ENCODE peak calls at places on chromosomes 7 and 10, in ten cellular contexts. One of them, this sample, is unnamed.

GRCh38 chr7:122123746-122124145 is 20.3 kb downstream of the AASS start:
- DNase-seq in suprapubic skin: no peak
- DNase-seq in PC-9: no peak
- DNase-seq in mesenchymal stem cell: no peak
- DNase-seq in H7: no peak
- DNase-seq in pancreas: no peak
- DNase-seq in BJ: no peak
- DNase-seq in astrocyte: peak; percentile 34
- DNase-seq in MM.1S: no peak
- DNase-seq in mammary epithelial cell: peak; percentile 33
- DNase-seq in this sample: no peak

GRCh38 chr7:388461-388960 is 98.5 kb downstream of the FOXL3 start:
- DNase-seq in MM.1S: no peak
- DNase-seq in BJ: no peak
- DNase-seq in pancreas: peak; percentile 49
- DNase-seq in astrocyte: no peak
- DNase-seq in H7: peak; percentile 58
- DNase-seq in mesenchymal stem cell: no peak
- DNase-seq in mammary epithelial cell: no peak
- DNase-seq in PC-9: no peak
- DNase-seq in suprapubic skin: no peak
- DNase-seq in this sample: no peak

GRCh38 chr10:49029666-49030065 is 85.7 kb downstream of the VSTM4 start:
- DNase-seq in mesenchymal stem cell: no peak
- DNase-seq in MM.1S: no peak
- DNase-seq in BJ: no peak
- DNase-seq in H7: no peak
- DNase-seq in pancreas: no peak
- DNase-seq in PC-9: no peak
- DNase-seq in astrocyte: no peak
- DNase-seq in suprapubic skin: no peak
- DNase-seq in mammary epithelial cell: no peak
- DNase-seq in this sample: no peak

GRCh38 chr7:55550838-55551537 is 21.3 kb downstream of the VOPP1 start:
- DNase-seq in PC-9: peak; percentile 65
- DNase-seq in mammary epithelial cell: no peak
- DNase-seq in suprapubic skin: no peak
- DNase-seq in pancreas: no peak
- DNase-seq in mesenchymal stem cell: no peak
- DNase-seq in astrocyte: no peak
- DNase-seq in H7: no peak
- DNase-seq in MM.1S: no peak
- DNase-seq in BJ: no peak
- DNase-seq in this sample: no peak

GRCh38 chr7:47816647-47817046 is 131.6 kb downstream of the PKD1L1 start:
- DNase-seq in astrocyte: peak; percentile 78
- DNase-seq in mesenchymal stem cell: peak; percentile 39
- DNase-seq in mammary epithelial cell: peak; percentile 39
- DNase-seq in pancreas: no peak
- DNase-seq in suprapubic skin: no peak
- DNase-seq in PC-9: no peak
- DNase-seq in MM.1S: no peak
- DNase-seq in BJ: no peak
- DNase-seq in H7: no peak
- DNase-seq in this sample: no peak

GRCh38 chr7:82605247-82605864 is 161.8 kb upstream of the CACNA2D1 start:
- DNase-seq in BJ: peak; percentile 1
- DNase-seq in PC-9: no peak
- DNase-seq in MM.1S: peak; percentile 38
- DNase-seq in suprapubic skin: no peak
- DNase-seq in pancreas: no peak
- DNase-seq in mammary epithelial cell: peak; percentile 16
- DNase-seq in H7: peak; percentile 41
- DNase-seq in mesenchymal stem cell: peak; percentile 46
- DNase-seq in astrocyte: no peak
- DNase-seq in this sample: peak; percentile 48

GRCh38 chr10:73886085-73886529 is 11.8 kb upstream of the CAMK2G start:
- DNase-seq in mesenchymal stem cell: peak; percentile 86
- DNase-seq in H7: peak; percentile 92
- DNase-seq in MM.1S: peak; percentile 52
- DNase-seq in pancreas: peak; percentile 65
- DNase-seq in mammary epithelial cell: peak; percentile 68
- DNase-seq in astrocyte: peak; percentile 60
- DNase-seq in PC-9: peak; percentile 59
- DNase-seq in BJ: no peak
- DNase-seq in suprapubic skin: peak; percentile 81
- DNase-seq in this sample: peak; percentile 84

GRCh38 chr10:62332406-62332805 is 41.8 kb upstream of the ZNF365 start:
- DNase-seq in MM.1S: no peak
- DNase-seq in mesenchymal stem cell: no peak
- DNase-seq in suprapubic skin: no peak
- DNase-seq in BJ: no peak
- DNase-seq in PC-9: no peak
- DNase-seq in H7: no peak
- DNase-seq in astrocyte: no peak
- DNase-seq in pancreas: no peak
- DNase-seq in mammary epithelial cell: no peak
- DNase-seq in this sample: no peak

GRCh38 chr7:1193593-1194424 is 33.8 kb upstream of the ZFAND2A start:
- DNase-seq in H7: peak; percentile 89
- DNase-seq in mammary epithelial cell: peak; percentile 39
- DNase-seq in mesenchymal stem cell: peak; percentile 8
- DNase-seq in suprapubic skin: no peak
- DNase-seq in pancreas: peak; percentile 81
- DNase-seq in PC-9: peak; percentile 54
- DNase-seq in BJ: no peak
- DNase-seq in MM.1S: peak; percentile 66
- DNase-seq in astrocyte: no peak
- DNase-seq in this sample: peak; percentile 33

GRCh38 chr7:116762951-116763350 is 91.0 kb downstream of the MET start:
- DNase-seq in MM.1S: no peak
- DNase-seq in BJ: no peak
- DNase-seq in mesenchymal stem cell: no peak
- DNase-seq in H7: no peak
- DNase-seq in mammary epithelial cell: no peak
- DNase-seq in pancreas: no peak
- DNase-seq in suprapubic skin: no peak
- DNase-seq in astrocyte: no peak
- DNase-seq in PC-9: no peak
- DNase-seq in this sample: no peak

DNA sequence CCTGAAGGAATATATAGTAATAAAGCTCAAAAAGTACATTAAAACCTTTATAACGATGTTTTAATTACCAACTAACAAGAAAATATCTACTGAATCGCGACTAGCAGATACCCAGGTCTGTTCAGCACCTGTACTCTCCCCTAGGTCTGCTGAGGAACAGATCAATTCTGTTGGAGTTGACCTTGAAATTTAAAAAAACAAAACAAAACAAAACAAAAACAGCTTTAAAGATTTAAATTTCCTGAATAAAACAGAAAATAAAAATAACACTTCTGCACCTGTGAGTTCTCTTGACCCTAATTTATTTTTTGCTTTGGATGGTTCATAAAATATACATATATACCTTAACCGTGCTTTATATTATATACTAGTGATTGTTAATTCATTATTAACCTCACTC is 24.6 kb downstream of the DIP2C start:
- DNase-seq in PC-9: no peak
- DNase-seq in mesenchymal stem cell: no peak
- DNase-seq in astrocyte: no peak
- DNase-seq in mammary epithelial cell: no peak
- DNase-seq in suprapubic skin: no peak
- DNase-seq in H7: no peak
- DNase-seq in MM.1S: no peak
- DNase-seq in BJ: no peak
- DNase-seq in pancreas: no peak
- DNase-seq in this sample: no peak
- H3K4me3 ChIP-seq in PC-9: no peak overlapping the region
- H3K4me3 ChIP-seq in mesenchymal stem cell: peak overlapping the region; percentile 70
- H3K4me3 ChIP-seq in astrocyte: no peak overlapping the region
- H3K4me3 ChIP-seq in mammary epithelial cell: no peak overlapping the region
- H3K4me3 ChIP-seq in suprapubic skin: no peak overlapping the region
- H3K4me3 ChIP-seq in H7: no peak overlapping the region
- H3K4me3 ChIP-seq in MM.1S: no peak overlapping the region
- H3K4me3 ChIP-seq in BJ: no peak overlapping the region
- H3K4me3 ChIP-seq in pancreas: no peak overlapping the region
- H3K4me3 ChIP-seq in this sample: no peak overlapping the region

GRCh38 chr7:157830331-157830730 is 493.5 kb downstream of the DNAJB6 start:
- DNase-seq in mesenchymal stem cell: no peak
- DNase-seq in pancreas: peak; percentile 39
- DNase-seq in H7: no peak
- DNase-seq in astrocyte: no peak
- DNase-seq in suprapubic skin: no peak
- DNase-seq in MM.1S: no peak
- DNase-seq in BJ: no peak
- DNase-seq in PC-9: no peak
- DNase-seq in mammary epithelial cell: no peak
- DNase-seq in this sample: no peak

GRCh38 chr7:157828190-157828589 is 491.4 kb downstream of the DNAJB6 start:
- DNase-seq in suprapubic skin: no peak
- DNase-seq in mammary epithelial cell: no peak
- DNase-seq in H7: no peak
- DNase-seq in PC-9: no peak
- DNase-seq in pancreas: peak; percentile 19
- DNase-seq in MM.1S: no peak
- DNase-seq in BJ: no peak
- DNase-seq in mesenchymal stem cell: no peak
- DNase-seq in astrocyte: no peak
- DNase-seq in this sample: no peak

GRCh38 chr7:157827863-157828160 is 491.0 kb downstream of the DNAJB6 start:
- DNase-seq in PC-9: no peak
- DNase-seq in mesenchymal stem cell: no peak
- DNase-seq in suprapubic skin: no peak
- DNase-seq in H7: no peak
- DNase-seq in mammary epithelial cell: no peak
- DNase-seq in astrocyte: no peak
- DNase-seq in pancreas: no peak
- DNase-seq in MM.1S: no peak
- DNase-seq in BJ: no peak
- DNase-seq in this sample: no peak

GRCh38 chr7:157828881-157829280 is 492.1 kb downstream of the DNAJB6 start:
- DNase-seq in suprapubic skin: no peak
- DNase-seq in BJ: no peak
- DNase-seq in H7: no peak
- DNase-seq in MM.1S: no peak
- DNase-seq in astrocyte: no peak
- DNase-seq in mesenchymal stem cell: no peak
- DNase-seq in PC-9: no peak
- DNase-seq in pancreas: no peak
- DNase-seq in mammary epithelial cell: no peak
- DNase-seq in this sample: no peak

DNA sequence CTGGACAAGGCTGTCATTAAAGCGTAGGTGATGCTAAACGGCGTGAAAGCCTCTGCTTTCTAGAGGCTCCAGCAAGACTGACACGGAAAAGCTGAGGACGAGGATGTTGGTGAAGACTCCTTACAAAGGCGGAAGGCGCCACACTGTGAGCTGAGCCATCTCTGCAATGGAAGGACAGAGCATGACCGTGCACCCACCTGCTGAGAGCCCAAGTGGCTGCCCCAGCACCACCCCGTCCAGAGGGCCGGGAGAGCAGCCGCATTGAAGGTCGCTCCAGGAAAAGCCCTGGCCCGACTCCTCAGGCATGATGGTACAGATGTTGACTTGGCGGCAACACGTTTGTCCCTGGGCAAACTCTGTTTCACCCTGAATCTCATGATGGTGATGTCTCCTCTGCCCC is 492.7 kb downstream of the DNAJB6 start:
- DNase-seq in pancreas: peak; percentile 49
- DNase-seq in PC-9: no peak
- DNase-seq in astrocyte: no peak
- DNase-seq in H7: no peak
- DNase-seq in BJ: no peak
- DNase-seq in mammary epithelial cell: no peak
- DNase-seq in mesenchymal stem cell: no peak
- DNase-seq in suprapubic skin: no peak
- DNase-seq in MM.1S: no peak
- DNase-seq in this sample: no peak
- H3K4me3 ChIP-seq in pancreas: no peak overlapping the region
- H3K4me3 ChIP-seq in PC-9: no peak overlapping the region
- H3K4me3 ChIP-seq in astrocyte: no peak overlapping the region
- H3K4me3 ChIP-seq in H7: no peak overlapping the region
- H3K4me3 ChIP-seq in BJ: no peak overlapping the region
- H3K4me3 ChIP-seq in mammary epithelial cell: no peak overlapping the region
- H3K4me3 ChIP-seq in mesenchymal stem cell: no peak overlapping the region
- H3K4me3 ChIP-seq in suprapubic skin: no peak overlapping the region
- H3K4me3 ChIP-seq in MM.1S: no peak overlapping the region
- H3K4me3 ChIP-seq in this sample: no peak overlapping the region

GRCh38 chr7:27154901-27155815 is 1.3 kb downstream of the HOXA7 start:
- DNase-seq in astrocyte: no peak
- DNase-seq in mammary epithelial cell: peak; percentile 84
- DNase-seq in MM.1S: no peak
- DNase-seq in mesenchymal stem cell: no peak
- DNase-seq in suprapubic skin: peak; percentile 70
- DNase-seq in BJ: no peak
- DNase-seq in PC-9: no peak
- DNase-seq in H7: peak; percentile 66
- DNase-seq in pancreas: peak; percentile 61
- DNase-seq in this sample: peak; percentile 61
- H3K4me3 ChIP-seq in astrocyte: no peak overlapping the region
- H3K4me3 ChIP-seq in mammary epithelial cell: peak overlapping the region; percentile 53
- H3K4me3 ChIP-seq in MM.1S: peak overlapping the region; percentile 38
- H3K4me3 ChIP-seq in mesenchymal stem cell: peak overlapping the region; percentile 82
- H3K4me3 ChIP-seq in suprapubic skin: peak overlapping the region; percentile 84
- H3K4me3 ChIP-seq in BJ: peak overlapping the region; percentile 74
- H3K4me3 ChIP-seq in PC-9: no peak overlapping the region
- H3K4me3 ChIP-seq in H7: no peak overlapping the region
- H3K4me3 ChIP-seq in pancreas: no peak overlapping the region
- H3K4me3 ChIP-seq in this sample: peak overlapping the region; percentile 60

GRCh38 chr10:54469587-54470323 is 331.3 kb downstream of the PCDH15 start:
- DNase-seq in PC-9: no peak
- DNase-seq in astrocyte: no peak
- DNase-seq in MM.1S: peak; percentile 84
- DNase-seq in BJ: no peak
- DNase-seq in H7: no peak
- DNase-seq in mammary epithelial cell: no peak
- DNase-seq in mesenchymal stem cell: no peak
- DNase-seq in suprapubic skin: no peak
- DNase-seq in pancreas: no peak
- DNase-seq in this sample: no peak

GRCh38 chr10:54470324-54470631 is 330.8 kb downstream of the PCDH15 start:
- DNase-seq in PC-9: no peak
- DNase-seq in mammary epithelial cell: no peak
- DNase-seq in astrocyte: no peak
- DNase-seq in BJ: no peak
- DNase-seq in MM.1S: no peak
- DNase-seq in pancreas: no peak
- DNase-seq in suprapubic skin: no peak
- DNase-seq in H7: no peak
- DNase-seq in mesenchymal stem cell: no peak
- DNase-seq in this sample: no peak
- H3K4me3 ChIP-seq in PC-9: no peak overlapping the region
- H3K4me3 ChIP-seq in mammary epithelial cell: no peak overlapping the region
- H3K4me3 ChIP-seq in astrocyte: no peak overlapping the region
- H3K4me3 ChIP-seq in BJ: no peak overlapping the region
- H3K4me3 ChIP-seq in MM.1S: peak overlapping the region; percentile 53
- H3K4me3 ChIP-seq in pancreas: no peak overlapping the region
- H3K4me3 ChIP-seq in suprapubic skin: no peak overlapping the region
- H3K4me3 ChIP-seq in H7: no peak overlapping the region
- H3K4me3 ChIP-seq in mesenchymal stem cell: no peak overlapping the region
- H3K4me3 ChIP-seq in this sample: no peak overlapping the region